ENCODE peak calls at places on chromosomes 3 and 15, in ten cellular contexts. One of them, this sample, is unnamed.

GRCh38 chr15:70486012-70486411 is 277.3 kb downstream of the UACA start:
- DNase-seq in transverse colon: no peak
- DNase-seq in SK-N-MC: no peak
- DNase-seq in activated B cell treated with CpG ODN at 0.5 μM for 24 hours: no peak
- DNase-seq in GM20000: no peak
- DNase-seq in GM12865: no peak
- DNase-seq in CD4-positive, alpha-beta T cell: no peak
- DNase-seq in activated gamma-delta T cell treated with Interleukin-2 at 50 U/mL for 16 hours: no peak
- DNase-seq in T-cell: no peak
- DNase-seq in left cardiac atrium: no peak
- DNase-seq in this sample: no peak

GRCh38 chr3:27728195-27729087 is 6.3 kb upstream of the EOMES start:
- DNase-seq in transverse colon: no peak
- DNase-seq in SK-N-MC: no peak
- DNase-seq in activated B cell treated with CpG ODN at 0.5 μM for 24 hours: no peak
- DNase-seq in GM20000: peak; percentile 30
- DNase-seq in GM12865: no peak
- DNase-seq in CD4-positive, alpha-beta T cell: no peak
- DNase-seq in activated gamma-delta T cell treated with Interleukin-2 at 50 U/mL for 16 hours: no peak
- DNase-seq in T-cell: no peak
- DNase-seq in left cardiac atrium: no peak
- DNase-seq in this sample: no peak

GRCh38 chr15:45205192-45205591 is 17.4 kb upstream of the SHF start:
- DNase-seq in transverse colon: peak; percentile 78
- DNase-seq in SK-N-MC: no peak
- DNase-seq in activated B cell treated with CpG ODN at 0.5 μM for 24 hours: no peak
- DNase-seq in GM20000: peak; percentile 72
- DNase-seq in GM12865: peak; percentile 79
- DNase-seq in CD4-positive, alpha-beta T cell: no peak
- DNase-seq in activated gamma-delta T cell treated with Interleukin-2 at 50 U/mL for 16 hours: peak; percentile 42
- DNase-seq in T-cell: peak; percentile 46
- DNase-seq in left cardiac atrium: peak; percentile 56
- DNase-seq in this sample: peak; percentile 52

GRCh38 chr3:125125822-125126245 is 70.0 kb upstream of the HEG1 start:
- DNase-seq in transverse colon: no peak
- DNase-seq in SK-N-MC: peak; percentile 93
- DNase-seq in activated B cell treated with CpG ODN at 0.5 μM for 24 hours: no peak
- DNase-seq in GM20000: no peak
- DNase-seq in GM12865: no peak
- DNase-seq in CD4-positive, alpha-beta T cell: no peak
- DNase-seq in activated gamma-delta T cell treated with Interleukin-2 at 50 U/mL for 16 hours: no peak
- DNase-seq in T-cell: no peak
- DNase-seq in left cardiac atrium: no peak
- DNase-seq in this sample: peak; percentile 57

GRCh38 chr3:151580592-151580991 is 119.7 kb upstream of the IGSF10 start:
- DNase-seq in transverse colon: no peak
- DNase-seq in SK-N-MC: peak; percentile 99
- DNase-seq in activated B cell treated with CpG ODN at 0.5 μM for 24 hours: no peak
- DNase-seq in GM20000: no peak
- DNase-seq in GM12865: no peak
- DNase-seq in CD4-positive, alpha-beta T cell: no peak
- DNase-seq in activated gamma-delta T cell treated with Interleukin-2 at 50 U/mL for 16 hours: no peak
- DNase-seq in T-cell: no peak
- DNase-seq in left cardiac atrium: no peak
- DNase-seq in this sample: peak; percentile 89

GRCh38 chr3:46252980-46253379 is 10.7 kb downstream of the CCR3 start:
- DNase-seq in transverse colon: no peak
- DNase-seq in SK-N-MC: no peak
- DNase-seq in activated B cell treated with CpG ODN at 0.5 μM for 24 hours: no peak
- DNase-seq in GM20000: no peak
- DNase-seq in GM12865: peak; percentile 7
- DNase-seq in CD4-positive, alpha-beta T cell: no peak
- DNase-seq in activated gamma-delta T cell treated with Interleukin-2 at 50 U/mL for 16 hours: no peak
- DNase-seq in T-cell: no peak
- DNase-seq in left cardiac atrium: no peak
- DNase-seq in this sample: no peak

GRCh38 chr3:134373278-134373941 is 837 bp downstream of the AMOTL2 start:
- DNase-seq in transverse colon: peak; percentile 78
- DNase-seq in SK-N-MC: no peak
- DNase-seq in activated B cell treated with CpG ODN at 0.5 μM for 24 hours: no peak
- DNase-seq in GM20000: peak; percentile 38
- DNase-seq in GM12865: no peak
- DNase-seq in CD4-positive, alpha-beta T cell: no peak
- DNase-seq in activated gamma-delta T cell treated with Interleukin-2 at 50 U/mL for 16 hours: no peak
- DNase-seq in T-cell: no peak
- DNase-seq in left cardiac atrium: peak; percentile 89
- DNase-seq in this sample: peak; percentile 86

GRCh38 chr15:33131880-33132279 is 62.6 kb downstream of the FMN1 start:
- DNase-seq in transverse colon: no peak
- DNase-seq in SK-N-MC: no peak
- DNase-seq in activated B cell treated with CpG ODN at 0.5 μM for 24 hours: no peak
- DNase-seq in GM20000: no peak
- DNase-seq in GM12865: no peak
- DNase-seq in CD4-positive, alpha-beta T cell: no peak
- DNase-seq in activated gamma-delta T cell treated with Interleukin-2 at 50 U/mL for 16 hours: no peak
- DNase-seq in T-cell: no peak
- DNase-seq in left cardiac atrium: no peak
- DNase-seq in this sample: no peak

GRCh38 chr3:156605686-156606605 is 51.0 kb upstream of the SSR3 start:
- DNase-seq in transverse colon: peak; percentile 23
- DNase-seq in SK-N-MC: no peak
- DNase-seq in activated B cell treated with CpG ODN at 0.5 μM for 24 hours: no peak
- DNase-seq in GM20000: peak; percentile 20
- DNase-seq in GM12865: no peak
- DNase-seq in CD4-positive, alpha-beta T cell: no peak
- DNase-seq in activated gamma-delta T cell treated with Interleukin-2 at 50 U/mL for 16 hours: no peak
- DNase-seq in T-cell: no peak
- DNase-seq in left cardiac atrium: peak; percentile 55
- DNase-seq in this sample: peak; percentile 59

GRCh38 chr3:63343674-63344073 is 65.6 kb downstream of the SYNPR start:
- DNase-seq in transverse colon: peak; percentile 83
- DNase-seq in SK-N-MC: peak; percentile 92
- DNase-seq in activated B cell treated with CpG ODN at 0.5 μM for 24 hours: no peak
- DNase-seq in GM20000: no peak
- DNase-seq in GM12865: peak; percentile 40
- DNase-seq in CD4-positive, alpha-beta T cell: no peak
- DNase-seq in activated gamma-delta T cell treated with Interleukin-2 at 50 U/mL for 16 hours: no peak
- DNase-seq in T-cell: no peak
- DNase-seq in left cardiac atrium: peak; percentile 81
- DNase-seq in this sample: peak; percentile 96

GRCh38 chr3:117407317-117407716 is 697.7 kb downstream of the TUSC7 start:
- DNase-seq in transverse colon: no peak
- DNase-seq in SK-N-MC: no peak
- DNase-seq in activated B cell treated with CpG ODN at 0.5 μM for 24 hours: no peak
- DNase-seq in GM20000: peak; percentile 6
- DNase-seq in GM12865: peak; percentile 31
- DNase-seq in CD4-positive, alpha-beta T cell: no peak
- DNase-seq in activated gamma-delta T cell treated with Interleukin-2 at 50 U/mL for 16 hours: no peak
- DNase-seq in T-cell: no peak
- DNase-seq in left cardiac atrium: no peak
- DNase-seq in this sample: no peak

GRCh38 chr15:84629033-84629432 is 25.1 kb downstream of the WDR73 start:
- DNase-seq in transverse colon: no peak
- DNase-seq in SK-N-MC: no peak
- DNase-seq in activated B cell treated with CpG ODN at 0.5 μM for 24 hours: no peak
- DNase-seq in GM20000: no peak
- DNase-seq in GM12865: no peak
- DNase-seq in CD4-positive, alpha-beta T cell: no peak
- DNase-seq in activated gamma-delta T cell treated with Interleukin-2 at 50 U/mL for 16 hours: no peak
- DNase-seq in T-cell: no peak
- DNase-seq in left cardiac atrium: no peak
- DNase-seq in this sample: no peak

GRCh38 chr3:94004301-94004910 is 24.0 kb downstream of the STX19 start:
- DNase-seq in transverse colon: no peak
- DNase-seq in SK-N-MC: peak; percentile 51
- DNase-seq in activated B cell treated with CpG ODN at 0.5 μM for 24 hours: no peak
- DNase-seq in GM20000: peak; percentile 44
- DNase-seq in GM12865: peak; percentile 76
- DNase-seq in CD4-positive, alpha-beta T cell: no peak
- DNase-seq in activated gamma-delta T cell treated with Interleukin-2 at 50 U/mL for 16 hours: peak; percentile 6
- DNase-seq in T-cell: no peak
- DNase-seq in left cardiac atrium: no peak
- DNase-seq in this sample: peak; percentile 75

GRCh38 chr3:134406331-134407246 is 32.3 kb upstream of the AMOTL2 start:
- DNase-seq in transverse colon: peak; percentile 56
- DNase-seq in SK-N-MC: no peak
- DNase-seq in activated B cell treated with CpG ODN at 0.5 μM for 24 hours: no peak
- DNase-seq in GM20000: no peak
- DNase-seq in GM12865: no peak
- DNase-seq in CD4-positive, alpha-beta T cell: no peak
- DNase-seq in activated gamma-delta T cell treated with Interleukin-2 at 50 U/mL for 16 hours: no peak
- DNase-seq in T-cell: no peak
- DNase-seq in left cardiac atrium: peak; percentile 33
- DNase-seq in this sample: no peak

GRCh38 chr3:28279770-28280169 is 38.4 kb downstream of the CMC1 start:
- DNase-seq in transverse colon: no peak
- DNase-seq in SK-N-MC: no peak
- DNase-seq in activated B cell treated with CpG ODN at 0.5 μM for 24 hours: no peak
- DNase-seq in GM20000: no peak
- DNase-seq in GM12865: no peak
- DNase-seq in CD4-positive, alpha-beta T cell: no peak
- DNase-seq in activated gamma-delta T cell treated with Interleukin-2 at 50 U/mL for 16 hours: no peak
- DNase-seq in T-cell: no peak
- DNase-seq in left cardiac atrium: no peak
- DNase-seq in this sample: peak; percentile 56

This sample was measured in fibroblast of gingiva.